ENCODE peak calls at places on chromosomes 2 and 18, in five cellular contexts. L is brain microvascular endothelial cell, T is IMR-90, C is tibial nerve, M is neuronal stem cell. V is an unnamed sample.

GRCh38 chr2:224952942-224953657 is 89.2 kb downstream of the DOCK10 start:
- DNase-seq in L (no peak), T (no peak), C (no peak), M (no peak), V (peak)

GRCh38 chr2:88016086-88016947 is at the start of gene RNU2-63P:
- DNase-seq in L (peak), T (peak), C (peak), M (peak), V (peak)

GRCh38 chr2:100957971-100958653 is 44.0 kb upstream of the RPL31 start:
- DNase-seq in L (no peak), T (peak), C (no peak), M (no peak), V (no peak)

GRCh38 chr18:13266208-13267100 is 47.9 kb downstream of the LDLRAD4 start:
- DNase-seq in L (no peak), T (no peak), C (no peak), M (no peak), V (no peak)

GRCh38 chr2:239163306-239164070 is 237.3 kb downstream of the HDAC4 start:
- DNase-seq in L (no peak), T (no peak), C (no peak), M (no peak), V (no peak)

GRCh38 chr2:127348421-127349000 is 39.3 kb downstream of the MAP3K2 start:
- DNase-seq in L (no peak), T (peak), C (no peak), M (no peak), V (no peak)

GRCh38 chr18:57004366-57005121 is 142.3 kb upstream of the BOD1L2 start:
- DNase-seq in L (peak), T (peak), C (no peak), M (no peak), V (no peak)

GRCh38 chr2:19377717-19378116 is 19.3 kb upstream of the OSR1 start:
- DNase-seq in L (no peak), T (no peak), C (no peak), M (no peak), V (no peak)

GRCh38 chr2:216366777-216367465 is 5.4 kb downstream of the MARCHF4 start:
- DNase-seq in L (no peak), T (peak), C (no peak), M (no peak), V (no peak)

GRCh38 chr2:215144106-215144875 is 5.9 kb upstream of the ABCA12 start:
- DNase-seq in L (no peak), T (no peak), C (no peak), M (no peak), V (no peak)

GRCh38 chr2:234031207-234031606 is 19.3 kb upstream of the SPP2 start:
- DNase-seq in L (no peak), T (peak), C (no peak), M (no peak), V (no peak)

GRCh38 chr2:196502413-196502812 is 137.1 kb upstream of the CCDC150 start:
- DNase-seq in L (no peak), T (no peak), C (no peak), M (no peak), V (no peak)

GRCh38 chr18:8752329-8752728 is 47.0 kb downstream of the MTCL1 start:
- DNase-seq in L (no peak), T (peak), C (no peak), M (no peak), V (no peak)

GRCh38 chr2:55887351-55887750 is 36.2 kb downstream of the EFEMP1 start:
- DNase-seq in L (no peak), T (peak), C (no peak), M (no peak), V (no peak)

GRCh38 chr2:112880696-112881095 is 30.3 kb upstream of the IL37 start:
- DNase-seq in L (peak), T (peak), C (no peak), M (no peak), V (no peak)

GRCh38 chr2:129923265-129924141 is 56.0 kb upstream of the RAB6C start:
- DNase-seq in L (peak), T (peak), C (no peak), M (peak), V (no peak)

GRCh38 chr2:170928036-170928823 is 823 bp upstream of the GORASP2 start:
- DNase-seq in L (no peak), T (peak), C (no peak), M (no peak), V (no peak)

GRCh38 chr18:6055711-6056110 is 160.4 kb upstream of the TMEM200C start:
- DNase-seq in L (peak), T (peak), C (no peak), M (no peak), V (no peak)

GRCh38 chr2:143473206-143473605 is 344.0 kb downstream of the ARHGAP15 start:
- DNase-seq in L (peak), T (peak), C (no peak), M (no peak), V (no peak)

GRCh38 chr2:108393197-108393596 is 15.4 kb downstream of the SULT1C4 start:
- DNase-seq in L (no peak), T (no peak), C (no peak), M (no peak), V (no peak)

GRCh38 chr2:161150704-161151103 is 9.5 kb upstream of the TANK start:
- DNase-seq in L (no peak), T (no peak), C (no peak), M (no peak), V (no peak)

GRCh38 chr18:58640428-58640805 is 11.5 kb upstream of the ALPK2 start:
- DNase-seq in L (no peak), T (no peak), C (no peak), M (no peak), V (no peak)

GRCh38 chr18:48551100-48551499 is 12.3 kb downstream of the CTIF start:
- DNase-seq in L (no peak), T (no peak), C (no peak), M (no peak), V (no peak)

GRCh38 chr2:75204833-75205232 is 5.5 kb upstream of the TACR1 start:
- DNase-seq in L (no peak), T (no peak), C (no peak), M (no peak), V (no peak)

GRCh38 chr18:50662177-50662576 is 102.3 kb downstream of the MAPK4 start:
- DNase-seq in L (no peak), T (peak), C (no peak), M (no peak), V (no peak)

GRCh38 chr2:21779786-21780185 is 656.0 kb downstream of the TDRD15 start:
- DNase-seq in L (no peak), T (peak), C (no peak), M (no peak), V (no peak)

GRCh38 chr2:161839931-161840330 is 215.7 kb downstream of the SLC4A10 start:
- DNase-seq in L (no peak), T (no peak), C (no peak), M (no peak), V (no peak)

GRCh38 chr2:241110607-241111442 is 8.7 kb upstream of the MTERF4 start:
- DNase-seq in L (no peak), T (no peak), C (no peak), M (no peak), V (no peak)

GRCh38 chr2:29066989-29067605 is 7.2 kb downstream of the PCARE start:
- DNase-seq in L (no peak), T (peak), C (no peak), M (no peak), V (no peak)

GRCh38 chr18:22813648-22814328 is 119.3 kb upstream of the RBBP8 start:
- DNase-seq in L (peak), T (peak), C (no peak), M (no peak), V (no peak)

GRCh38 chr2:240685771-240686371 is 3.2 kb upstream of the AQP12B start:
- DNase-seq in L (no peak), T (no peak), C (no peak), M (no peak), V (no peak)

GRCh38 chr2:10285578-10286198 is 17.0 kb upstream of the HPCAL1 start:
- DNase-seq in L (no peak), T (peak), C (peak), M (no peak), V (no peak)

GRCh38 chr18:32550958-32551357 is 80.3 kb upstream of the GAREM1 start:
- DNase-seq in L (peak), T (no peak), C (no peak), M (no peak), V (no peak)

GRCh38 chr2:176636376-176636775 is 367.1 kb downstream of the MTX2 start:
- DNase-seq in L (no peak), T (no peak), C (no peak), M (peak), V (no peak)
- H3K27ac ChIP-seq in L (no peak), T (no peak), C (no peak), M (no peak), V (no peak)

DNA sequence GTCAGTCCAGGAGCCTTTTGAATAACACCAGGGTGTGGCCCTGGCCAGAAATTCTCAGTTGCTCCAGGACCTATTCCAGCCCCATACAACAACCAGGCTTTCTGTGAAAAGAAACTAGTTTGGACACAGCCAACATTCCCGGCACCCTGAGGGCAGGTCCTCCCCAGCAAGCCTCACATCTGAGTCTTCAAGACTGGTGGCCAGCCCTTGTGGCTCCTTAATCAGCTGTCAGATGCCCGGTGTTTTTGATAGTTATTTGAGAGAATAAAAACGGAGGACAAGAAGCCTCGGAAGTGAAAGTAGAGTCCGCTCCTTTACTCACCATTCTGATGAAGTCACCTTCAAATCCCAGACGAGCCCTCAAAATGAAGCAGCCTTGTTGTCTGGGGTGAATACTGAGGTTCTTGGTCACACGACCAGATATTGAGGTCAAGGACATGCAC is 31.0 kb upstream of the GMCL1 start:
- DNase-seq in L (peak), T (peak), C (no peak), M (no peak), V (no peak)
- H3K27ac ChIP-seq in L (peak), T (no peak), C (peak), M (peak), V (no peak)

GRCh38 chr2:200308421-200309295 is 2.2 kb downstream of the SPATS2L start:
- DNase-seq in L (no peak), T (peak), C (no peak), M (no peak), V (no peak)
- H3K27ac ChIP-seq in L (peak), T (peak), C (peak), M (no peak), V (no peak)

GRCh38 chr18:63135101-63135500 is 184.5 kb downstream of the BCL2 start:
- DNase-seq in L (no peak), T (no peak), C (no peak), M (no peak), V (no peak)
- H3K27ac ChIP-seq in L (no peak), T (no peak), C (no peak), M (no peak), V (no peak)

GRCh38 chr2:71605173-71605641 is 151.8 kb downstream of the DYSF start:
- DNase-seq in L (no peak), T (no peak), C (peak), M (no peak), V (no peak)

GRCh38 chr2:71603851-71604708 is 150.7 kb downstream of the DYSF start:
- DNase-seq in L (no peak), T (no peak), C (peak), M (no peak), V (no peak)

GRCh38 chr2:71605781-71606241 is 152.4 kb downstream of the DYSF start:
- DNase-seq in L (no peak), T (no peak), C (peak), M (no peak), V (no peak)

GRCh38 chr2:71603311-71603794 is 150.0 kb downstream of the DYSF start:
- DNase-seq in L (no peak), T (no peak), C (peak), M (no peak), V (no peak)

DNA sequence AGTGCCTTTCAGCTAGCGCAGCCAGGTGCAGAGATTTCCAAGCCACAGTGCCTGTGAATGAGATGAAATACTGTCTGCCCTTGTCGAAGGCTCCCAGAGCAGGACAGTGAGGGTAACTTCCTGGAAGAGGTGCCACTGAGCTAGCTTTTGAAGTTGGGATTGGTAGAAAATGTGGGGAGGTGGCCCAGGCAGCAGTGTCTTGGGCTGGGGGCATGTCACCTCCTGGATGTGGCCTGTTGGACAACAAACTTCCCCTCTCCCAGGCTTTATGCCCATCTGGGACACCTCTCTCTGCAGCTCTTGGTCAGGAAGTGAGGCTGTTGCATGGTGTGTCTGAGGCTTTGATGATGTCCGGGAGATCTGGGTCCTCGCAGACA is 151.3 kb downstream of the DYSF start:
- DNase-seq in L (no peak), T (no peak), C (peak), M (no peak), V (no peak)
- H3K27ac ChIP-seq in L (no peak), T (no peak), C (no peak), M (no peak), V (no peak)

DNA sequence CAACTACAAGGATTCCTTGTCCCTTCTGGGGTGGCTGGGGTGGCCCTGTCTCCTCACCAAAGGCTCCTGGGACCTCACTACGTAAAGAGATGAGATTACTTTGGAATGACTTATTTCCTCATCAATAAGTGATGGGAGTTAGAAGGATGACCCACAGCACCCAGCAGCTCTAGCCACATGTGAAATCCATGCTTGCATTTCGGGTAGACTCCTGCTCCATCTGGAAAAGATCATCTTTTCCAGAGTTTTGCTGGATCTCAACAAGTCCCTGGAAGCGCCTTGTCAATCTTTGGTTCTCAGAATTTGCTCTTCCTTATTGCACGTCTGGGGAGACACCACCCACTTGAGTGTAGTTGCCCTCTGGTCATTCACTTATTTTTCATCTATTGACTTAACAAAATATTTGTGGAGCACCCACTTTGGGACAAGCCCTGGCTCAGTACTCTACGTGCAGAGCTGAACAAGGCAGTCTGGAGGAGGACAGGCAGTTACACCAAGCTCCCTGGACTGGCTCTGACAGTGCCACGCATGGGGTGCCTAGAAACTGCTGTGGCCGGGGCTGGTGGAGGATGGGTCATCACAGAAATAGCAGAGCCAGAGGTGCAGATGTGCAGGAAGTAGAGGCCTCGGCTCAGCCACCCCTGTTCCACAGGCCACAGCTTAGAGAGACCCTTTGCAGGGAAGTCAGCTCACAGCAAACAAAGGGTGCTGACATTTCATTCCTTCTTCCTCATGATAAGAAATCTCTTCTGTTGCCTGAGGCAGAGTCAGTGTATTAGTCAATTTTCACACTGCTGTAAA is 143.4 kb downstream of the SEPTIN10 start:
- DNase-seq in L (peak), T (peak), C (no peak), M (no peak), V (no peak)
- H3K27ac ChIP-seq in L (peak), T (no peak), C (no peak), M (no peak), V (no peak)

DNA sequence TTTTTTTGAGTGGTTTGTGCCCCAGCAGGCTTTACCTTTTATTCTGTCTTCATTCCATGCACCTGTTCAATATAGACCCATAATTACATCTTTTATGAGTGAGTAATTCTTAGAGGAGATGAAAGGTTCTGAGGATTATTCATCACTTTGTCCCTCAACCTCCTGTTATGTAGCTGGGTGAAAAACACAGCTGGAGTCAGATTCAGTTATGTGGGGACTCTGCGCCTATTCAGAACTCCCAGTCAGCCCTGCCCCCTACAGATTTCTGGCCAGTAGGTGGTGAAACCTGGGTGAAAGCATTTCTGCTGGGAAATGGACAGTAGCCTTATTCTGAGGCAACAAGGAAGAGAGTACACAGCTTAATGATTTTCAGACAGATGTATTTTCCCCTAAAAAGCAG is 107.8 kb downstream of the MGAT5 start:
- DNase-seq in L (no peak), T (no peak), C (no peak), M (no peak), V (no peak)
- H3K27ac ChIP-seq in L (no peak), T (no peak), C (no peak), M (no peak), V (no peak)

GRCh38 chr2:175620035-175620434 is 382.0 kb downstream of the LNPK start:
- DNase-seq in L (no peak), T (no peak), C (no peak), M (no peak), V (no peak)

GRCh38 chr2:175619179-175619578 is 382.9 kb downstream of the LNPK start:
- DNase-seq in L (no peak), T (no peak), C (no peak), M (no peak), V (no peak)

GRCh38 chr2:175626796-175627195 is 375.3 kb downstream of the LNPK start:
- DNase-seq in L (no peak), T (no peak), C (no peak), M (no peak), V (no peak)

GRCh38 chr2:175619591-175619990 is 382.5 kb downstream of the LNPK start:
- DNase-seq in L (no peak), T (no peak), C (no peak), M (no peak), V (no peak)

DNA sequence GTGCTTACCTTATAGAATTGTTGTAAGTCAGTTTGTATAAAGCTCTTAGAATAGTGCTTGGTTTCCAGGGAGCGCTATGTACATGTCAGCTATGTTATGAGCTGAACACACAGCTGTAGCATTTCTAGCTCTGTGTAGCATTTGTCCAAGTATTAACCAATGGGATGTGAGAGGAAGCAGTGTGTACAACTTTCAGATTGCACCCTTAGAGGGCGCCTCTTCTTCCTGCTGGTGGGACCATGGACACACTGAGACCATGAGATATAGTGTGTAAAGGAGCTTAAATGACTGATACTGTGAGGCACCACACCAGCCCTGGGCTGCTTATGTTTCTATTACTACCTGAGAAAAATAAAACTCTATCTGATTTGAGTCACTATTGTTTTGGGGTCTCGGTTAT is 380.2 kb downstream of the LNPK start:
- DNase-seq in L (no peak), T (no peak), C (no peak), M (no peak), V (no peak)
- H3K27ac ChIP-seq in L (no peak), T (no peak), C (no peak), M (no peak), V (no peak)

GRCh38 chr2:152084076-152084475 is 14.8 kb downstream of the CACNB4 start:
- DNase-seq in L (no peak), T (no peak), C (no peak), M (no peak), V (no peak)
- H3K27ac ChIP-seq in L (no peak), T (no peak), C (no peak), M (no peak), V (no peak)

GRCh38 chr2:6639870-6640639 is 225.7 kb downstream of the CMPK2 start:
- DNase-seq in L (no peak), T (no peak), C (no peak), M (peak), V (no peak)
- H3K27ac ChIP-seq in L (no peak), T (no peak), C (no peak), M (peak), V (no peak)